ENCODE peak calls at places on chromosomes 5 and 9, in four cellular contexts. Q is H9, B is cardiac fibroblast, P is NCI-H748 treated with DMSO at 0.1 percent for 48 hours. G is an unnamed sample.

GRCh38 chr9:2459756-2460155 is 161.8 kb upstream of the VLDLR start:
- DNase-seq in Q (no peak), B (no peak), P (no peak), G (no peak)

GRCh38 chr5:172178301-172179031 is 9.6 kb downstream of the STK10 start:
- DNase-seq in Q (no peak), B (no peak), P (no peak), G (no peak)

GRCh38 chr9:134367796-134368490 is 41.7 kb downstream of the RXRA start:
- DNase-seq in Q (no peak), B (no peak), P (no peak), G (no peak)

GRCh38 chr5:123673107-123673506 is 161.1 kb downstream of the CSNK1G3 start:
- DNase-seq in Q (peak; percentile 27), B (peak; percentile 19), P (no peak), G (peak; percentile 10)

GRCh38 chr5:28448791-28449190 is 1410.4 kb upstream of the CDH9 start:
- DNase-seq in Q (no peak), B (no peak), P (no peak), G (no peak)

GRCh38 chr5:28344803-28345433 is 1306.5 kb upstream of the CDH9 start:
- DNase-seq in Q (peak; percentile 29), B (peak; percentile 55), P (peak; percentile 96), G (peak; percentile 70)

GRCh38 chr5:42749020-42749419 is 7.6 kb upstream of the CCDC152 start:
- DNase-seq in Q (no peak), B (no peak), P (no peak), G (no peak)

GRCh38 chr9:106921341-106921899 is 58.5 kb downstream of the ZNF462 start:
- DNase-seq in Q (no peak), B (peak; percentile 93), P (peak; percentile 96), G (peak; percentile 96)

GRCh38 chr9:73152445-73152844 is 780 bp downstream of the ANXA1 start:
- DNase-seq in Q (no peak), B (peak; percentile 74), P (no peak), G (no peak)

GRCh38 chr9:89916001-89916635 is 311.3 kb downstream of the GADD45G start:
- DNase-seq in Q (no peak), B (no peak), P (no peak), G (no peak)

GRCh38 chr5:65811895-65812294 is 89.9 kb downstream of the NLN start:
- DNase-seq in Q (no peak), B (peak; percentile 14), P (no peak), G (no peak)

GRCh38 chr9:13719410-13719809 is 439.9 kb upstream of the MPDZ start:
- DNase-seq in Q (no peak), B (no peak), P (no peak), G (no peak)

GRCh38 chr9:137724114-137724445 is 105.3 kb downstream of the EHMT1 start:
- DNase-seq in Q (peak; percentile 83), B (peak; percentile 29), P (no peak), G (no peak)

GRCh38 chr5:85484982-85485574 is 1100.4 kb upstream of the EDIL3 start:
- DNase-seq in Q (no peak), B (no peak), P (no peak), G (no peak)

GRCh38 chr9:129497064-129497836 is 123.7 kb downstream of the C9orf50 start:
- DNase-seq in Q (peak; percentile 85), B (no peak), P (no peak), G (peak; percentile 35)

GRCh38 chr9:118578467-118578866 is 790.8 kb downstream of the BRINP1 start:
- DNase-seq in Q (no peak), B (peak; percentile 7), P (no peak), G (no peak)

GRCh38 chr5:94040591-94041148 is 299.3 kb upstream of the POU5F2 start:
- DNase-seq in Q (no peak), B (no peak), P (no peak), G (no peak)

GRCh38 chr5:34535433-34535832 is 120.7 kb upstream of the RAI14 start:
- DNase-seq in Q (no peak), B (no peak), P (no peak), G (no peak)

GRCh38 chr5:124841829-124842712 is 95.6 kb upstream of the ZNF608 start:
- DNase-seq in Q (no peak), B (peak; percentile 66), P (no peak), G (peak; percentile 11)